ENCODE peak calls at places on chromosome 13, in eight cellular contexts. O is psoas muscle, U is body of pancreas, Q is fibroblast of lung, T is A673, N is IMR-90, Z is cardiac muscle cell, G is endodermal cell. R is an unnamed sample.

GRCh38 chr13:71751074-71751473 is 115.9 kb downstream of the DACH1 start:
- DNase-seq in U (no peak), T (no peak), O (no peak), N (no peak), G (no peak), Q (no peak), Z (no peak), R (no peak)

GRCh38 chr13:40790232-40790631 is 821 bp downstream of the SLC25A15 start:
- DNase-seq in Z (no peak), Q (no peak), T (no peak), G (no peak), O (no peak), N (no peak), U (no peak), R (no peak)

GRCh38 chr13:110856941-110857835 is 57.7 kb downstream of the ANKRD10 start:
- DNase-seq in U (no peak), Q (no peak), Z (no peak), N (no peak), G (peak; percentile 2), T (no peak), O (no peak), R (no peak)

GRCh38 chr13:65864039-65864438 is 1366.1 kb downstream of the PCDH9 start:
- DNase-seq in O (no peak), Z (no peak), G (no peak), N (no peak), U (no peak), T (no peak), Q (no peak), R (no peak)

GRCh38 chr13:75864718-75865117 is 228.6 kb downstream of the LMO7 start:
- DNase-seq in Z (peak; percentile 68), T (no peak), N (peak; percentile 93), U (no peak), G (no peak), Q (peak; percentile 70), O (no peak), R (no peak)

GRCh38 chr13:95207769-95208366 is 93.4 kb downstream of the ABCC4 start:
- DNase-seq in N (no peak), T (no peak), Q (no peak), Z (no peak), U (no peak), O (no peak), G (no peak), R (no peak)

GRCh38 chr13:93984070-93984469 is 495.4 kb downstream of the DCT start:
- DNase-seq in Q (no peak), Z (no peak), O (no peak), N (no peak), T (no peak), U (no peak), G (no peak), R (no peak)

GRCh38 chr13:92843549-92843948 is 383.1 kb upstream of the GPC6 start:
- DNase-seq in G (no peak), N (peak; percentile 69), Q (peak; percentile 87), O (no peak), U (no peak), Z (peak; percentile 73), T (peak; percentile 26), R (no peak)

GRCh38 chr13:48562296-48563066 is 29.6 kb upstream of the RCBTB2 start:
- DNase-seq in Q (peak; percentile 33), Z (no peak), O (no peak), T (no peak), U (no peak), N (no peak), G (no peak), R (no peak)

GRCh38 chr13:79459906-79460305 is 21.0 kb upstream of the NDFIP2 start:
- DNase-seq in N (peak; percentile 25), Q (peak; percentile 87), O (no peak), T (no peak), Z (no peak), U (no peak), G (no peak), R (no peak)

GRCh38 chr13:92761710-92762109 is 464.9 kb upstream of the GPC6 start:
- DNase-seq in Z (no peak), N (no peak), G (no peak), U (no peak), O (no peak), T (no peak), Q (no peak), R (no peak)

GRCh38 chr13:25886438-25887214 is 165.2 kb downstream of the SHISA2 start:
- DNase-seq in O (no peak), N (peak; percentile 44), T (peak; percentile 30), Z (peak; percentile 63), U (no peak), G (peak; percentile 41), Q (peak; percentile 92), R (no peak)

GRCh38 chr13:80215368-80215767 is 125.6 kb downstream of the SPRY2 start:
- DNase-seq in Z (peak; percentile 20), N (peak; percentile 87), G (no peak), U (no peak), T (no peak), O (no peak), Q (peak; percentile 82), R (no peak)

GRCh38 chr13:113855012-113855921 is 8.6 kb downstream of the GAS6 start:
- DNase-seq in G (peak; percentile 24), O (peak; percentile 93), Q (no peak), U (peak; percentile 6), Z (no peak), N (no peak), T (no peak), R (no peak)

GRCh38 chr13:33493672-33494365 is 208.3 kb upstream of the STARD13 start:
- DNase-seq in Q (peak; percentile 41), G (no peak), U (no peak), Z (peak; percentile 10), T (no peak), N (no peak), O (no peak), R (no peak)

GRCh38 chr13:102609696-102610095 is 12.9 kb downstream of the TPP2 start:
- DNase-seq in N (no peak), G (no peak), Q (no peak), U (no peak), O (no peak), Z (no peak), T (no peak), R (no peak)

GRCh38 chr13:67155898-67156717 is 74.0 kb downstream of the PCDH9 start:
- DNase-seq in Z (no peak), G (no peak), O (peak; percentile 32), T (no peak), Q (no peak), U (no peak), N (no peak), R (no peak)

GRCh38 chr13:42221321-42221720 is 50.6 kb upstream of the AKAP11 start:
- DNase-seq in N (no peak), T (no peak), U (no peak), G (no peak), Q (no peak), O (no peak), Z (peak; percentile 38), R (no peak)

GRCh38 chr13:114102521-114103288 is 29.7 kb downstream of the RASA3 start:
- DNase-seq in O (peak; percentile 50), G (peak; percentile 48), N (no peak), Q (no peak), T (no peak), Z (no peak), U (no peak), R (no peak)

GRCh38 chr13:52010890-52011689 is at the start of gene ATP7B:
- DNase-seq in G (peak; percentile 85), U (no peak), N (no peak), Q (peak; percentile 12), Z (peak; percentile 13), O (peak; percentile 49), T (peak; percentile 24), R (no peak)

GRCh38 chr13:39452412-39452811 is 150.6 kb downstream of the LHFPL6 start:
- DNase-seq in Z (peak; percentile 33), Q (peak; percentile 55), O (no peak), U (no peak), G (no peak), N (no peak), T (peak; percentile 64), R (no peak)

GRCh38 chr13:35818577-35819165 is 312.5 kb downstream of the DCLK1 start:
- DNase-seq in Z (peak; percentile 70), G (no peak), N (peak; percentile 60), U (no peak), O (no peak), T (peak; percentile 50), Q (peak; percentile 30), R (no peak)

GRCh38 chr13:112728375-112729126 is 38.7 kb downstream of the ATP11A start:
- DNase-seq in U (no peak), Z (no peak), N (no peak), O (no peak), T (no peak), Q (no peak), G (peak; percentile 38), R (no peak)

GRCh38 chr13:52782486-52783448 is 43.1 kb upstream of the CNMD start:
- DNase-seq in Q (no peak), N (no peak), Z (no peak), O (no peak), U (no peak), T (no peak), G (no peak), R (no peak)

GRCh38 chr13:32446778-32447465 is 19.0 kb upstream of the N4BP2L1 start:
- DNase-seq in G (no peak), Q (no peak), N (no peak), O (no peak), Z (peak; percentile 36), T (no peak), U (no peak), R (no peak)
- H3K4me3 ChIP-seq in G (no peak overlapping the region), Q (no peak overlapping the region), N (no peak overlapping the region), O (no peak overlapping the region), Z (no peak overlapping the region), T (no peak overlapping the region), U (no peak overlapping the region), R (no peak overlapping the region)

GRCh38 chr13:50379584-50379983 is 364.3 kb downstream of the KCNRG start:
- DNase-seq in Q (peak; percentile 68), U (no peak), Z (no peak), T (no peak), G (no peak), O (no peak), N (no peak), R (no peak)
- H3K27ac ChIP-seq in Q (no peak overlapping the region), U (no peak overlapping the region), Z (no peak overlapping the region), T (no peak overlapping the region), G (no peak overlapping the region), O (peak overlapping the region; percentile 96), N (no peak overlapping the region), R (no peak overlapping the region)

GRCh38 chr13:90880790-90881189 is 466.7 kb upstream of the MIR17HG start:
- DNase-seq in G (no peak), T (no peak), N (no peak), Q (no peak), Z (no peak), U (no peak), O (no peak), R (no peak)

GRCh38 chr13:90884066-90884465 is 463.4 kb upstream of the MIR17HG start:
- DNase-seq in N (no peak), Z (no peak), U (no peak), Q (no peak), G (no peak), T (no peak), O (no peak), R (no peak)

GRCh38 chr13:90883592-90883991 is 463.9 kb upstream of the MIR17HG start:
- DNase-seq in N (no peak), U (no peak), O (no peak), Z (no peak), Q (no peak), T (no peak), G (no peak), R (no peak)

GRCh38 chr13:90882551-90882950 is 464.9 kb upstream of the MIR17HG start:
- DNase-seq in Z (no peak), G (no peak), Q (no peak), O (no peak), T (no peak), N (no peak), U (no peak), R (no peak)
- TF ChIP-seq CTCF in Z (no peak), G (no peak), Q (no peak), O (no peak), T (no peak), N (no peak), U (no peak), R (no peak)

GRCh38 chr13:98822238-98822606 is 69.8 kb upstream of the SLC15A1 start:
- DNase-seq in U (peak; percentile 29), T (no peak), Z (peak; percentile 26), N (peak; percentile 20), O (no peak), G (no peak), Q (peak; percentile 72), R (no peak)
- H3K4me3 ChIP-seq in U (no peak overlapping the region), T (no peak overlapping the region), Z (no peak overlapping the region), N (no peak overlapping the region), O (no peak overlapping the region), G (no peak overlapping the region), Q (no peak overlapping the region), R (peak overlapping the region; percentile 11)